ENCODE peak calls at places on chromosomes 12 and 14, in four cellular contexts. B is left ventricle myocardium inferior, N is RWPE2, H is HL-60. Y is an unnamed sample.

GRCh38 chr14:88479574-88479987 is 75.2 kb downstream of the PTPN21 start:
- DNase-seq in B (no peak), N (no peak), H (no peak), Y (no peak)

GRCh38 chr12:118103231-118103600 is 595 bp downstream of the VSIG10 start:
- DNase-seq in B (no peak), N (no peak), H (no peak), Y (no peak)

GRCh38 chr14:78595797-78596196 is 425.6 kb downstream of the NRXN3 start:
- DNase-seq in B (no peak), N (no peak), H (no peak), Y (no peak)

GRCh38 chr14:59081680-59082079 is 106.8 kb upstream of the DAAM1 start:
- DNase-seq in B (no peak), N (no peak), H (no peak), Y (no peak)

GRCh38 chr12:122133192-122133950 is 40.6 kb downstream of the IL31 start:
- DNase-seq in B (no peak), N (no peak), H (no peak), Y (no peak)

GRCh38 chr14:96735509-96735908 is 61.7 kb upstream of the VRK1 start:
- DNase-seq in B (no peak), N (no peak), H (no peak), Y (no peak)

GRCh38 chr14:22479781-22480464 is 109.1 kb downstream of the DAD1 start:
- DNase-seq in B (no peak), N (no peak), H (no peak), Y (no peak)

GRCh38 chr14:79638647-79639266 is 572.5 kb downstream of the DIO2 start:
- DNase-seq in B (no peak), N (no peak), H (no peak), Y (no peak)

GRCh38 chr14:36344211-36344610 is 23.8 kb upstream of the MBIP start:
- DNase-seq in B (no peak), N (no peak), H (no peak), Y (no peak)

GRCh38 chr14:73223049-73223448 is 14.3 kb upstream of the PAPLN start:
- DNase-seq in B (no peak), N (no peak), H (no peak), Y (no peak)

GRCh38 chr14:102910442-102910841 is 12.0 kb upstream of the AMN start:
- DNase-seq in B (no peak), N (peak), H (no peak), Y (no peak)

GRCh38 chr14:72901361-72901760 is 7.5 kb upstream of the DPF3 start:
- DNase-seq in B (no peak), N (no peak), H (no peak), Y (no peak)

GRCh38 chr12:29889737-29890136 is 106.0 kb upstream of the TMTC1 start:
- DNase-seq in B (peak), N (no peak), H (peak), Y (peak)

GRCh38 chr14:61466249-61466904 is 145.0 kb downstream of the PRKCH start:
- DNase-seq in B (peak), N (peak), H (no peak), Y (no peak)

GRCh38 chr14:91300283-91300841 is 55.9 kb upstream of the GPR68 start:
- DNase-seq in B (no peak), N (no peak), H (no peak), Y (no peak)

GRCh38 chr12:109999983-110000505 is 814 bp downstream of the ANKRD13A start:
- DNase-seq in B (no peak), N (no peak), H (peak), Y (no peak)

GRCh38 chr14:29536886-29537511 is 390.6 kb downstream of the PRKD1 start:
- DNase-seq in B (no peak), N (no peak), H (no peak), Y (no peak)
- TF ChIP-seq CTCF in B (peak), N (peak), H (no peak), Y (peak)

DNA sequence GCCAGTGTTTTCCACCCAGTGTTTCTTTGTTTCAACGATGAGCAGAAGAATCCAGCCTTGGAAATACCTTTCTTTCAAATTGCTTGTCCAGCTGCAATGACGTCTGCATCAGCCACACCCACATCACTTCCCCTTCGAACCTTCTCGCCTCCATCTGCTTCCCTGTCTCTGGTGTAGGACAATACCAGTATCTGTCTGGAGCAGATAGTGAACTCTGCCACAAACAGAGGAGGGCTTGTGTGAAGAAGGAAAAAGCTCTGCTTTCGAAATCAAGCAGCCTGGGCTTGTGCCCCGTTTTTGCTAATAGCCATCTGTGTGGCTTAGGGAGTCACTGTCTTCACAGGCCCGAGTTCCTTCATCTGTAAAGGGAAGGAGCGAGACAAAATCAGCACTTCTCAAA is 415.4 kb downstream of the ZFP36L1 start:
- DNase-seq in B (peak), N (no peak), H (peak), Y (no peak)
- H3K4me3 ChIP-seq in B (no peak), N (no peak), H (no peak), Y (no peak)

DNA sequence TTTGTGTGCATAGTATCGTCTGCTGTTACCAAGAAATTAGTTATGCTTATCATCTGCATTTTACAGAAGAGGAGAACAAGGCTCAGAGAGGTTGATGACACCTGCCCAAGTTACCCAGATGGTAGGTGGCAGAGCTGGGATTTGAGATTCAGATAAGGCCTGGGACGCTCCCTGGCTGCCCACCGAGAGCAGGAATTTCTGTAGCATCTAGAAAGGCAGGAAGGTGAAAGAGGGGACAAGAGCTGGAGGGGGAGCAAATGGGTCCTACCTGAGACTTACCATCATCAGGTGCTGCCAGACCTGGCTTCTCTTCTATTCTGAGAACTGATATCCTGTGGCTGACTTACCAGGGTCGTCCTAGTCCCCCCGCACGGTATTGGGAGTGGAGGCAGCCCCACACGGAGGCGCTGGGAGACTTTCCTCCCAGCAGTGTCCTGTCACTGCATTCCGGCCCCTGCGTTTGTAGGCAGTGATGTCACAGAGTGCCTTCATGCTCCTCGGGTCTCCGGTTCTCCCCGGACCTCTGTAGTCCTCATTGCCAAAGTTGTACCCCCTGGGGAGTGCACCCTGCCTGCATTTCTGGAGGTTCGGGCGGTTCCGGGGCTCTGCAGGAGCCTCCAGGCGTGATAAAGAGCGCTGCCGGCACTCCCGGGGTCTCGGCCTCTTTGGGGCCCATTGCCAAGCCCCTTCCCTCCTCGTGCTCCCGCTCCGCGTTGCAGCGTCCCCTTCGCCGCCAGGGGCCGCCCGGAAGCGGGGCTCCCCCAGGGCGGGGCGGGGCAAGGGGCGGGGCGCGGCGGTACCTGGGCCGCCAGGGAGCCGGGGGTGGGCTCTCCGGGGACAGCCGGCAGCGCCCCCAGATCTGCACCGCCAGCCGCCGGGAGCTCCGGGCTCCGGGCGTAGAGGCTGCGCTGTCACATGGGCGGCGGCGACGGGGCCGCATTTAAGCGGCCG is at the start of gene CABP1:
- DNase-seq in B (no peak), N (no peak), H (no peak), Y (no peak)
- TF ChIP-seq CTCF in B (peak), N (peak), H (no peak), Y (peak)

GRCh38 chr12:113400362-113400761 is 3.3 kb downstream of the SDS start:
- DNase-seq in B (no peak), N (no peak), H (no peak), Y (no peak)

GRCh38 chr12:113403435-113404415 is at the start of gene SDS:
- DNase-seq in B (peak), N (no peak), H (peak), Y (no peak)

GRCh38 chr12:113402586-113403260 is 964 bp downstream of the SDS start:
- DNase-seq in B (no peak), N (no peak), H (no peak), Y (no peak)

GRCh38 chr12:113399490-113399889 is 4.2 kb downstream of the SDS start:
- DNase-seq in B (no peak), N (no peak), H (no peak), Y (no peak)

GRCh38 chr12:113401066-113402000 is 2.4 kb downstream of the SDS start:
- DNase-seq in B (no peak), N (no peak), H (no peak), Y (no peak)
- H3K4me3 ChIP-seq in B (no peak), N (no peak), H (no peak), Y (no peak)

GRCh38 chr12:64395739-64396138 is 5.2 kb upstream of the C12orf56 start:
- DNase-seq in B (no peak), N (no peak), H (no peak), Y (peak)

GRCh38 chr12:64387201-64387816 is 3.2 kb downstream of the C12orf56 start:
- DNase-seq in B (no peak), N (no peak), H (no peak), Y (no peak)

GRCh38 chr12:64389154-64389553 is 1.4 kb downstream of the C12orf56 start:
- DNase-seq in B (no peak), N (no peak), H (no peak), Y (no peak)

GRCh38 chr12:64390275-64390851 is at the start of gene C12orf56:
- DNase-seq in B (no peak), N (no peak), H (no peak), Y (no peak)

GRCh38 chr12:64392221-64392620 is 1.7 kb upstream of the C12orf56 start:
- DNase-seq in B (no peak), N (no peak), H (peak), Y (no peak)
- TF ChIP-seq CTCF in B (no peak), N (peak), H (peak), Y (peak)

GRCh38 chr12:92036061-92036620 is 109.5 kb downstream of the BTG1 start:
- DNase-seq in B (no peak), N (no peak), H (no peak), Y (no peak)

GRCh38 chr12:92034858-92035401 is 110.7 kb downstream of the BTG1 start:
- DNase-seq in B (peak), N (peak), H (no peak), Y (peak)

GRCh38 chr12:92036771-92037453 is 108.7 kb downstream of the BTG1 start:
- DNase-seq in B (no peak), N (no peak), H (no peak), Y (no peak)

GRCh38 chr12:92034083-92034482 is 111.6 kb downstream of the BTG1 start:
- DNase-seq in B (no peak), N (no peak), H (no peak), Y (no peak)

DNA sequence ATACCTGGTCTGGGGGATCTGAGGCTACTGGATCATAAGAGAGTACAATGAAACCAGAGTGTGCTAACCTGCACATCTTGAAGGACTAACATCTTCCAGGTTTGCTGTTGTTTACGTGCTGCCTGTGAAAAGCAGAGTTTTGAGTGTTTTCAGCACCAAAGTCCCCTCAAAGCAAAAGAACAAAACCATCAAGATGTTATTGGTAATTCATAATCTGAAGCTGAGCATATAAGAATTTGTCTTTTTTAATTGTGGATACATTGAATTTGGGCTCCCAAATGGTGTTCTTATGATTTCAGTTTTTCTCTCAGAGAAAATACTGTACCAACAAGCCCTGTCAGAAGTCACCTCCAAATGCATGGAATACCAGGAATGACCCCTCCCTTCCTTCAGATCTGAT is 110.2 kb downstream of the BTG1 start:
- DNase-seq in B (no peak), N (no peak), H (no peak), Y (no peak)
- H3K4me3 ChIP-seq in B (peak), N (no peak), H (no peak), Y (no peak)

DNA sequence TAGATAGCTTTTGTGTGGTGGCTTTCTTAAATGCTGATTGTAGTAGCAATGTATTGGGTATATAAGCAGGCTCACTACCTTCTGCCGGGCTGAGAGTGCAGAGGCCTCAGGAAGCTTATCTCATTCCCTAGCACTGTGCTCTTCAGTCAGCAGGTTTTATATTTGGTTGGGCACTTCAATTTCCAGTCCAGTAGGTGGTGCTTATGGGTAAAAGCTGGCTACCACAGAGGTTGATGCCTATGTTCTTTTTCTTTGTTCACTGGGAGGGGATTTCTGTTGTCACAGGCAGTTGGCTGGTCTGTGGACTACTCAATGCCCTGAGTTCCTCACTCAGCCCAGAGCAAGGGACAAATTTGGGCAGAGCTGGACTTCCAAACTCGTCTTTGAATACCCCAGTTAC is 43.0 kb upstream of the GLIPR1 start:
- DNase-seq in B (no peak), N (no peak), H (peak), Y (no peak)
- TF ChIP-seq CTCF in B (peak), N (no peak), H (peak), Y (peak)